ENCODE peak calls at places on chromosomes 2 and 18, in six cellular contexts. One of them, this sample, is unnamed. For H3K4me1, the result is how much of the 10 kb centered on the place peaks cover.

GRCh38 chr2:219541611-219542180 is 1.9 kb downstream of the CHPF start:
- DNase-seq in sigmoid colon: peak
- DNase-seq in psoas muscle: peak
- DNase-seq in stomach: peak
- DNase-seq in CD8-positive, alpha-beta T cell: peak
- DNase-seq in fibroblast of lung: peak
- DNase-seq in this sample: peak

GRCh38 chr2:38603402-38604265 is 906 bp upstream of the HNRNPLL start:
- DNase-seq in sigmoid colon: peak
- DNase-seq in psoas muscle: peak
- DNase-seq in stomach: peak
- DNase-seq in CD8-positive, alpha-beta T cell: peak
- DNase-seq in fibroblast of lung: peak
- DNase-seq in this sample: peak

GRCh38 chr2:218882463-218882821 is 1.8 kb downstream of the WNT10A start:
- DNase-seq in sigmoid colon: no peak
- DNase-seq in psoas muscle: no peak
- DNase-seq in stomach: no peak
- DNase-seq in CD8-positive, alpha-beta T cell: no peak
- DNase-seq in fibroblast of lung: no peak
- DNase-seq in this sample: no peak

GRCh38 chr2:142585785-142586184 is 291.7 kb upstream of the KYNU start:
- DNase-seq in sigmoid colon: no peak
- DNase-seq in psoas muscle: no peak
- DNase-seq in stomach: no peak
- DNase-seq in CD8-positive, alpha-beta T cell: no peak
- DNase-seq in fibroblast of lung: no peak
- DNase-seq in this sample: no peak

GRCh38 chr2:100976634-100977391 is 25.3 kb upstream of the RPL31 start:
- DNase-seq in sigmoid colon: peak
- DNase-seq in psoas muscle: no peak
- DNase-seq in stomach: no peak
- DNase-seq in CD8-positive, alpha-beta T cell: no peak
- DNase-seq in fibroblast of lung: no peak
- DNase-seq in this sample: no peak

GRCh38 chr2:14520385-14520945 is 112.1 kb upstream of the LRATD1 start:
- DNase-seq in sigmoid colon: no peak
- DNase-seq in psoas muscle: no peak
- DNase-seq in stomach: no peak
- DNase-seq in CD8-positive, alpha-beta T cell: no peak
- DNase-seq in fibroblast of lung: no peak
- DNase-seq in this sample: no peak

GRCh38 chr18:76991021-76991688 is 141.4 kb downstream of the MBP start:
- DNase-seq in sigmoid colon: no peak
- DNase-seq in psoas muscle: no peak
- DNase-seq in stomach: no peak
- DNase-seq in CD8-positive, alpha-beta T cell: no peak
- DNase-seq in fibroblast of lung: no peak
- DNase-seq in this sample: no peak

GRCh38 chr2:199019898-199020507 is 437.7 kb downstream of the SATB2 start:
- DNase-seq in sigmoid colon: no peak
- DNase-seq in psoas muscle: no peak
- DNase-seq in stomach: no peak
- DNase-seq in CD8-positive, alpha-beta T cell: no peak
- DNase-seq in fibroblast of lung: peak
- DNase-seq in this sample: no peak

GRCh38 chr18:11494093-11494492 is 115.3 kb upstream of the SLC35G4 start:
- DNase-seq in sigmoid colon: no peak
- DNase-seq in psoas muscle: no peak
- DNase-seq in stomach: no peak
- DNase-seq in CD8-positive, alpha-beta T cell: no peak
- DNase-seq in fibroblast of lung: no peak
- DNase-seq in this sample: no peak

GRCh38 chr2:109419960-109420370 is 193.8 kb downstream of the SEPTIN10 start:
- DNase-seq in sigmoid colon: no peak
- DNase-seq in psoas muscle: peak
- DNase-seq in stomach: no peak
- DNase-seq in CD8-positive, alpha-beta T cell: no peak
- DNase-seq in fibroblast of lung: peak
- DNase-seq in this sample: peak

GRCh38 chr2:45577426-45577825 is 33.6 kb downstream of the SRBD1 start:
- DNase-seq in sigmoid colon: no peak
- DNase-seq in psoas muscle: no peak
- DNase-seq in stomach: no peak
- DNase-seq in CD8-positive, alpha-beta T cell: no peak
- DNase-seq in fibroblast of lung: no peak
- DNase-seq in this sample: no peak

GRCh38 chr2:26243643-26244478 is 571 bp downstream of the HADHA start:
- DNase-seq in sigmoid colon: no peak
- DNase-seq in psoas muscle: no peak
- DNase-seq in stomach: peak
- DNase-seq in CD8-positive, alpha-beta T cell: no peak
- DNase-seq in fibroblast of lung: peak
- DNase-seq in this sample: no peak

GRCh38 chr2:54497738-54498680 is 41.9 kb downstream of the SPTBN1 start:
- DNase-seq in sigmoid colon: no peak
- DNase-seq in psoas muscle: no peak
- DNase-seq in stomach: no peak
- DNase-seq in CD8-positive, alpha-beta T cell: no peak
- DNase-seq in fibroblast of lung: peak
- DNase-seq in this sample: no peak

GRCh38 chr2:10006248-10007147 is 36.9 kb upstream of the KLF11 start:
- DNase-seq in sigmoid colon: peak
- DNase-seq in psoas muscle: no peak
- DNase-seq in stomach: peak
- DNase-seq in CD8-positive, alpha-beta T cell: no peak
- DNase-seq in fibroblast of lung: no peak
- DNase-seq in this sample: no peak

GRCh38 chr2:132824716-132825115 is 154.7 kb upstream of the LYPD1 start:
- DNase-seq in sigmoid colon: no peak
- DNase-seq in psoas muscle: no peak
- DNase-seq in stomach: no peak
- DNase-seq in CD8-positive, alpha-beta T cell: no peak
- DNase-seq in fibroblast of lung: peak
- DNase-seq in this sample: no peak

GRCh38 chr18:70368903-70369302 is 80.1 kb downstream of the SOCS6 start:
- DNase-seq in sigmoid colon: no peak
- DNase-seq in psoas muscle: no peak
- DNase-seq in stomach: no peak
- DNase-seq in CD8-positive, alpha-beta T cell: no peak
- DNase-seq in fibroblast of lung: no peak
- DNase-seq in this sample: no peak

GRCh38 chr2:46145017-46145416 is 152.2 kb upstream of the EPAS1 start:
- DNase-seq in sigmoid colon: peak
- DNase-seq in psoas muscle: no peak
- DNase-seq in stomach: no peak
- DNase-seq in CD8-positive, alpha-beta T cell: no peak
- DNase-seq in fibroblast of lung: no peak
- DNase-seq in this sample: no peak

GRCh38 chr2:238124488-238125126 is 13.9 kb upstream of the KLHL30 start:
- DNase-seq in sigmoid colon: no peak
- DNase-seq in psoas muscle: no peak
- DNase-seq in stomach: no peak
- DNase-seq in CD8-positive, alpha-beta T cell: no peak
- DNase-seq in fibroblast of lung: no peak
- DNase-seq in this sample: no peak

GRCh38 chr2:203830294-203831055 is 37.1 kb upstream of the CTLA4 start:
- DNase-seq in sigmoid colon: no peak
- DNase-seq in psoas muscle: no peak
- DNase-seq in stomach: no peak
- DNase-seq in CD8-positive, alpha-beta T cell: no peak
- DNase-seq in fibroblast of lung: no peak
- DNase-seq in this sample: no peak

GRCh38 chr2:14633031-14633430 is 514 bp downstream of the LRATD1 start:
- DNase-seq in sigmoid colon: no peak
- DNase-seq in psoas muscle: peak
- DNase-seq in stomach: peak
- DNase-seq in CD8-positive, alpha-beta T cell: no peak
- DNase-seq in fibroblast of lung: no peak
- DNase-seq in this sample: peak

GRCh38 chr2:18651842-18652774 is 62.7 kb upstream of the NT5C1B start:
- DNase-seq in sigmoid colon: no peak
- DNase-seq in psoas muscle: no peak
- DNase-seq in stomach: no peak
- DNase-seq in CD8-positive, alpha-beta T cell: no peak
- DNase-seq in fibroblast of lung: peak
- DNase-seq in this sample: no peak

DNA sequence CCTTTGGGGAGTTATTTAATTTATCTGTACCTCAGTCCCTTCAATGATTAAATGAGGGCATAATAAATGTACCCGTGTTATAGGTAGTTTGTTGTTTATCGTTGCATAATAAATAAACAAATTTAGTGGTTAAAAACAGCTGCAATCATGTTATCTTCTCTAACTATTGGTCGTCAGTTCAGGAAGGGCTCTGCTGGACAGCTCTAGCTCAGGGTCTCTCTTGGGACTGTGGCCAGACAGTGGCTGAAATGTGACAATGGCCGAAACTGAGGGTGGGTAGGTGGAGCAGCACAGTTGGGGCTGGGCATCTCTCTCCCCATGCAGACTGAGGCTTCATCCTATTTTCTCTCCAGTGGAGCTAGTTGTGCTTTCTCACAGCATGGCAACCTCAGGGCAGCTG is 632.1 kb upstream of the HS6ST1 start:
- DNase-seq in sigmoid colon: no peak
- DNase-seq in psoas muscle: no peak
- DNase-seq in stomach: no peak
- DNase-seq in CD8-positive, alpha-beta T cell: no peak
- DNase-seq in fibroblast of lung: no peak
- DNase-seq in this sample: no peak
- H3K4me1 ChIP-seq in sigmoid colon: under half
- H3K4me1 ChIP-seq in psoas muscle: under half
- H3K4me1 ChIP-seq in stomach: under half
- H3K4me1 ChIP-seq in CD8-positive, alpha-beta T cell: under half
- H3K4me1 ChIP-seq in fibroblast of lung: under half
- H3K4me1 ChIP-seq in this sample: under half

GRCh38 chr18:74947875-74948274 is 261.1 kb downstream of the PTGR3 start:
- DNase-seq in sigmoid colon: no peak
- DNase-seq in psoas muscle: no peak
- DNase-seq in stomach: no peak
- DNase-seq in CD8-positive, alpha-beta T cell: no peak
- DNase-seq in fibroblast of lung: no peak
- DNase-seq in this sample: no peak

GRCh38 chr18:74947417-74947816 is 261.5 kb downstream of the PTGR3 start:
- DNase-seq in sigmoid colon: no peak
- DNase-seq in psoas muscle: no peak
- DNase-seq in stomach: no peak
- DNase-seq in CD8-positive, alpha-beta T cell: no peak
- DNase-seq in fibroblast of lung: no peak
- DNase-seq in this sample: no peak

GRCh38 chr18:74949611-74950010 is 259.3 kb downstream of the PTGR3 start:
- DNase-seq in sigmoid colon: no peak
- DNase-seq in psoas muscle: no peak
- DNase-seq in stomach: no peak
- DNase-seq in CD8-positive, alpha-beta T cell: no peak
- DNase-seq in fibroblast of lung: no peak
- DNase-seq in this sample: no peak

GRCh38 chr18:74951165-74951760 is 257.7 kb downstream of the PTGR3 start:
- DNase-seq in sigmoid colon: no peak
- DNase-seq in psoas muscle: no peak
- DNase-seq in stomach: peak
- DNase-seq in CD8-positive, alpha-beta T cell: no peak
- DNase-seq in fibroblast of lung: peak
- DNase-seq in this sample: no peak

DNA sequence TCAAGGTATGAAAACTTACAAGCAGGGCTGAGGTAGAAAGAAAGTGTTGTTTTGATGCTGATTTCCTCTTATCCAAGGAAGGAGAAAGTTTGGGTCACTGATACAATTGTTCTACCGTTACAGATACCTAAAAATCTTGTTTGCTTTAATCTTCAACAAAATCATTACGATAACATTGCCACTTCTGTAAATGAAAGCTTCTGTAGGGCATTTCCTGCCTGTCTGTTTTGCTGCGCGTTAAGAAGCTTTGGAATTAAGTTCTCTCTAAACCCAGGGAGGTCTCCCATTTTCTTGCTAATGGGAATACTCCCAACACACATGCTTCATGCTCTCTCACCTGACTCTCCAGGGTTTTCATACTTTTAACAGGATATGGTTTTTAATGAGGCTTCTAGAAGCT is 258.5 kb downstream of the PTGR3 start:
- DNase-seq in sigmoid colon: no peak
- DNase-seq in psoas muscle: no peak
- DNase-seq in stomach: no peak
- DNase-seq in CD8-positive, alpha-beta T cell: no peak
- DNase-seq in fibroblast of lung: no peak
- DNase-seq in this sample: no peak
- H3K4me1 ChIP-seq in sigmoid colon: under half
- H3K4me1 ChIP-seq in psoas muscle: under half
- H3K4me1 ChIP-seq in stomach: under half
- H3K4me1 ChIP-seq in CD8-positive, alpha-beta T cell: under half
- H3K4me1 ChIP-seq in fibroblast of lung: under half
- H3K4me1 ChIP-seq in this sample: under half

GRCh38 chr18:23208600-23208999 is 73.3 kb downstream of the CABLES1 start:
- DNase-seq in sigmoid colon: no peak
- DNase-seq in psoas muscle: no peak
- DNase-seq in stomach: no peak
- DNase-seq in CD8-positive, alpha-beta T cell: no peak
- DNase-seq in fibroblast of lung: no peak
- DNase-seq in this sample: no peak
- H3K4me1 ChIP-seq in sigmoid colon: under half
- H3K4me1 ChIP-seq in psoas muscle: under half
- H3K4me1 ChIP-seq in stomach: under half
- H3K4me1 ChIP-seq in CD8-positive, alpha-beta T cell: under half
- H3K4me1 ChIP-seq in fibroblast of lung: under half
- H3K4me1 ChIP-seq in this sample: under half

DNA sequence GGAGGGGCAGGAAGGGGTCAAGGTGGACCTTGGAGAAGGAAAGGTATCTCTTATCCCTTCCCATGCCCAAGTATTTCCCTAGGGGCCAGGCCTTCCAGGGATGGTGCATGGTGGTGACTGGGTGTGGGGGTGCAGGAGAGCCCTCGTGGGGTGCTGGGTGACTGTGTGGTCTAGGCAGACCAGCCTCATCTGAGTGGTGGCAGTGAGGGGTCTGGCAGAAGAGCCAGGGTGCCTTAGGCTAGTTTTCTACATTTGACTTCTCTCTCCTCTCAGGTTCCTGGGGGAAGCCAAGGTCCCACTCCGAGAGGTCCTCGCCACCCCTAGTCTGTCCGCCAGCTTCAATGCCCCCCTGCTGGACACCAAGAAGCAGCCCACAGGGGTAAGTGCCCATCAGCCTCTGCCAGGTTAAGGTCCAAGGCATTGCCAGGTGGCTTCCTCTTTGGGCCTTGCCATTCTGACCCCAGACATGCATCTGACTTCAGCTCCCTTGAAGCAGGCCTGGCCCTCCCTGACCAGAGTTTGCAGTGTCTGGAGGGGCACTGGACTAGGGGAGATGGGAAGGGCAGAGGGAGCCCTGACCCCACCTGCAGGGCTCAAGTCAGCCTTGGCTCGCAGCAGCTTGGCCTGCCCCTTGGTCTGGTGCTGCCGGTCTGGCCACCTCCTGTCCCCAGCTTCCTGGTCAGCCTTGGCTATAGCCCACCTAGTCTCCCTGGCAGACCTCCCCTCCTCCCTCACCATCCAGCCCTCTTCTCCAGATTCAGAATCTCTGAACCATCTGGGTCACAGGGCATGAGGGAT is 49.8 kb downstream of the DYSF start:
- DNase-seq in sigmoid colon: peak
- DNase-seq in psoas muscle: no peak
- DNase-seq in stomach: no peak
- DNase-seq in CD8-positive, alpha-beta T cell: no peak
- DNase-seq in fibroblast of lung: no peak
- DNase-seq in this sample: no peak
- H3K4me1 ChIP-seq in sigmoid colon: under half
- H3K4me1 ChIP-seq in psoas muscle: half or more
- H3K4me1 ChIP-seq in stomach: under half
- H3K4me1 ChIP-seq in CD8-positive, alpha-beta T cell: under half
- H3K4me1 ChIP-seq in fibroblast of lung: under half
- H3K4me1 ChIP-seq in this sample: under half

This sample was measured in mucosa of descending colon.